ENCODE peak calls at places on chromosome 16, in nine cellular contexts. Z is cardiac muscle cell, A is neural progenitor cell, D is A549, O is glutamatergic neuron, R is progenitor cell of endocrine pancreas, P is right atrium auricular region, L is foreskin fibroblast, M is endothelial cell. W is an unnamed sample.

GRCh38 chr16:81573533-81573932 is 128.9 kb downstream of the CMIP start:
- DNase-seq in A (no peak), R (no peak), Z (no peak), M (no peak), L (no peak), O (no peak), P (no peak), D (no peak), W (no peak)

GRCh38 chr16:53732296-53732929 is 28.5 kb downstream of the FTO start:
- DNase-seq in A (no peak), L (no peak), Z (peak), R (no peak), D (peak), P (no peak), M (no peak), O (no peak), W (no peak)

GRCh38 chr16:84461504-84462295 is 42.8 kb downstream of the MEAK7 start:
- DNase-seq in P (no peak), M (no peak), R (peak), D (no peak), O (no peak), A (no peak), Z (no peak), L (no peak), W (no peak)

GRCh38 chr16:77531741-77532140 is 96.9 kb upstream of the ADAMTS18 start:
- DNase-seq in M (no peak), L (peak), O (no peak), A (no peak), R (no peak), P (no peak), Z (no peak), D (no peak), W (no peak)

GRCh38 chr16:73171380-73171779 is 123.5 kb upstream of the ZFHX3 start:
- DNase-seq in P (no peak), D (no peak), R (no peak), Z (no peak), A (no peak), M (no peak), O (no peak), L (peak), W (no peak)

GRCh38 chr16:66695935-66696668 is 441 bp downstream of the CMTM4 start:
- DNase-seq in R (peak), L (no peak), M (peak), Z (peak), P (no peak), A (peak), O (peak), D (peak), W (peak)

GRCh38 chr16:79897444-79898146 is 297.1 kb upstream of the MAF start:
- DNase-seq in P (no peak), A (no peak), R (no peak), Z (no peak), D (no peak), M (no peak), L (no peak), O (no peak), W (no peak)

GRCh38 chr16:17404903-17405691 is 65.7 kb downstream of the XYLT1 start:
- DNase-seq in M (no peak), L (peak), D (no peak), P (peak), A (no peak), R (no peak), Z (no peak), O (no peak), W (no peak)

GRCh38 chr16:4307215-4308037 is 8.4 kb upstream of the GLIS2 start:
- DNase-seq in M (peak), L (peak), Z (peak), P (peak), D (peak), O (peak), R (peak), A (peak), W (peak)

GRCh38 chr16:71761097-71761496 is 36.6 kb upstream of the PHLPP2 start:
- DNase-seq in P (no peak), L (no peak), O (no peak), D (no peak), Z (no peak), M (no peak), R (no peak), A (no peak), W (no peak)

GRCh38 chr16:23953476-23953875 is 117.7 kb downstream of the PRKCB start:
- DNase-seq in R (no peak), D (no peak), P (no peak), O (no peak), A (no peak), Z (no peak), M (no peak), L (no peak), W (no peak)

GRCh38 chr16:60123387-60124023 is 1389.4 kb upstream of the GOT2 start:
- DNase-seq in D (no peak), Z (no peak), P (no peak), L (peak), A (no peak), O (no peak), M (no peak), R (no peak), W (no peak)

GRCh38 chr16:74999683-75000480 is 1.1 kb downstream of the ZNRF1 start:
- DNase-seq in L (peak), P (peak), M (peak), Z (peak), D (no peak), A (peak), R (peak), O (peak), W (peak)

GRCh38 chr16:15494231-15494630 is 59.8 kb downstream of the BMERB1 start:
- DNase-seq in M (no peak), P (no peak), D (no peak), A (no peak), Z (no peak), L (peak), O (no peak), R (no peak), W (no peak)

GRCh38 chr16:27446721-27447120 is 44.7 kb downstream of the IL21R start:
- DNase-seq in D (no peak), R (no peak), O (no peak), A (no peak), P (no peak), M (no peak), L (no peak), Z (no peak), W (no peak)

GRCh38 chr16:15689290-15689689 is 39.2 kb downstream of the NDE1 start:
- DNase-seq in L (peak), P (no peak), A (no peak), O (no peak), D (no peak), M (no peak), Z (no peak), R (no peak), W (no peak)

GRCh38 chr16:47061204-47061603 is 82.5 kb downstream of the NETO2 start:
- DNase-seq in R (no peak), O (no peak), A (peak), D (no peak), P (no peak), L (no peak), Z (no peak), M (no peak), W (no peak)

GRCh38 chr16:1295465-1295864 is 14.0 kb upstream of the UBE2I start:
- DNase-seq in P (no peak), R (no peak), L (no peak), O (no peak), M (no peak), D (no peak), A (no peak), Z (no peak), W (no peak)

GRCh38 chr16:88920618-88921602 is 54.5 kb upstream of the PABPN1L start:
- DNase-seq in O (peak), M (peak), A (no peak), Z (no peak), P (peak), L (peak), R (no peak), D (no peak), W (no peak)

GRCh38 chr16:84686702-84687298 is 13.0 kb upstream of the USP10 start:
- DNase-seq in P (no peak), O (no peak), A (no peak), M (no peak), D (no peak), L (no peak), R (no peak), Z (peak), W (no peak)

GRCh38 chr16:28161626-28162025 is 50.1 kb downstream of the XPO6 start:
- DNase-seq in R (no peak), P (no peak), M (no peak), A (no peak), O (no peak), L (no peak), Z (no peak), D (no peak), W (no peak)

GRCh38 chr16:24309222-24309905 is 53.2 kb downstream of the CACNG3 start:
- DNase-seq in Z (no peak), P (no peak), O (no peak), D (no peak), L (peak), R (no peak), A (peak), M (no peak), W (no peak)

GRCh38 chr16:669666-670065 is 1.7 kb downstream of the RHOT2 start:
- DNase-seq in M (no peak), L (no peak), Z (no peak), R (no peak), O (no peak), D (no peak), A (no peak), P (no peak), W (no peak)

GRCh38 chr16:17448640-17449638 is 21.8 kb downstream of the XYLT1 start:
- DNase-seq in R (no peak), P (no peak), M (no peak), L (no peak), A (no peak), Z (no peak), O (no peak), D (no peak), W (no peak)

GRCh38 chr16:56965939-56966515 is 4.3 kb downstream of the CETP start:
- DNase-seq in A (no peak), L (peak), Z (no peak), D (no peak), R (no peak), P (no peak), O (no peak), M (no peak), W (no peak)

GRCh38 chr16:88703486-88704309 is 2.5 kb downstream of the RNF166 start:
- DNase-seq in P (no peak), O (no peak), A (no peak), Z (no peak), D (no peak), M (no peak), L (no peak), R (no peak), W (no peak)

GRCh38 chr16:73254983-73255382 is 207.1 kb upstream of the ZFHX3 start:
- DNase-seq in P (no peak), A (no peak), Z (no peak), L (no peak), R (no peak), M (no peak), D (no peak), O (no peak), W (no peak)

GRCh38 chr16:55470533-55471371 is 8.2 kb upstream of the MMP2 start:
- DNase-seq in D (no peak), M (no peak), R (no peak), A (no peak), L (peak), Z (no peak), O (no peak), P (no peak), W (no peak)

GRCh38 chr16:84838383-84838948 is 18.7 kb downstream of the CRISPLD2 start:
- DNase-seq in Z (no peak), O (no peak), M (no peak), D (no peak), R (no peak), A (no peak), L (no peak), P (no peak), W (no peak)

GRCh38 chr16:35182943-35183550 is 1723.6 kb downstream of the TP53TG3F start:
- DNase-seq in D (no peak), P (no peak), R (no peak), A (no peak), Z (no peak), M (no peak), O (no peak), L (no peak), W (no peak)

GRCh38 chr16:72658888-72659717 is 388.8 kb downstream of the ZFHX3 start:
- DNase-seq in A (no peak), P (no peak), L (peak), D (no peak), R (no peak), M (no peak), O (no peak), Z (no peak), W (no peak)

GRCh38 chr16:77501260-77501659 is 66.4 kb upstream of the ADAMTS18 start:
- DNase-seq in O (no peak), R (no peak), D (no peak), M (no peak), Z (no peak), A (no peak), P (no peak), L (no peak), W (no peak)

GRCh38 chr16:46918905-46919792 is 35.0 kb downstream of the GPT2 start:
- DNase-seq in A (peak), O (peak), M (no peak), D (no peak), L (no peak), P (no peak), Z (no peak), R (no peak), W (peak)

GRCh38 chr16:24736758-24737157 is 7.3 kb downstream of the TNRC6A start:
- DNase-seq in P (no peak), O (no peak), M (no peak), R (no peak), D (no peak), A (no peak), L (no peak), Z (no peak), W (no peak)

DNA sequence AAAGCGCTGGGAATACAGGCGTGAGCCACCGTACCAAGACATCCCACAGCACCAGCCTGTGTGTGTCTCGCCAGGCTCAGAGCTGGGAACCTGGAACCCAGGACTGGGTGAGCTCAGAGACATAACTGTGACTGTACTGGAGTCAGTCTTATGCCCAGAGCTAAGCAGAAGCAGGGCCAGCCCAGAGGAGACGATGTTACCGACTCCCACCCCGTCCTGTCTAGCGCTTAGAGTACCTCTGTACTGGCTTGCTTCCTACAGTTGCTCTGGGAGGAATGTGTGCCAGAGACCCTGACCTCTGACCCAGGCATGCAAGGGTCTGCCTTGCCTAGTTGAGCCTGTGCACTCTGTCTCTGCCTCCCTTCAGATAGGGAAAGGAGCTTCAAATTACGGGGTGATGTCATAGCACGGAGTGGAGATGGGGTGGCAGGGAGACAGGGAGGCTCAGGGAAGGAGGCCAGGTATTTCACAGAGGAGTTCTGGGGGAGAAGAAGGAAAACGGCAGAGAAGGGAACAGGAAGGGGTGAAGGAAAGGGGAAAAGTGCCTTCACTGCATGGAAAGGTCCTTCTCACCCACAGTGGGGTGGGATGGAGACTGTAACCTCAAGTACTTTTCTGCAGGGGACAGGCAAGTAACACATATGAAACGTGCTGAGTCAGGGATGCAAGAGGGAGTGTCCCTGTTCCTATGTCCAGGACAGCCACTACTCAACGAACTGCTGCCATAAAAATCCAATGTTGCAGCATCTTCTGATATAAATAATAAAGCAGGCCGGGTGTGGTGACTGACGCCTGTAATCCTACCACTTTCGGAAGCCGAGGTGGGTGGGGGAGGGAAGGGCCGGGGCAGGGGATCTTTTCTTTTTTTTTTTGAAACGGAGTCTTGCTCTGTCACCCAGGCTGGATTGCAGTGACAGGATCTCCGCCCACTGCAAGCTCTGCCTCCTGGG is 5.8 kb upstream of the ARMC5 start:
- DNase-seq in P (peak), D (no peak), O (no peak), L (peak), Z (peak), R (no peak), A (peak), M (no peak), W (peak)
- TF ChIP-seq CTCF in P (no peak), D (no peak), O (no peak), L (no peak), Z (no peak), R (no peak), A (no peak), M (no peak), W (no peak)

DNA sequence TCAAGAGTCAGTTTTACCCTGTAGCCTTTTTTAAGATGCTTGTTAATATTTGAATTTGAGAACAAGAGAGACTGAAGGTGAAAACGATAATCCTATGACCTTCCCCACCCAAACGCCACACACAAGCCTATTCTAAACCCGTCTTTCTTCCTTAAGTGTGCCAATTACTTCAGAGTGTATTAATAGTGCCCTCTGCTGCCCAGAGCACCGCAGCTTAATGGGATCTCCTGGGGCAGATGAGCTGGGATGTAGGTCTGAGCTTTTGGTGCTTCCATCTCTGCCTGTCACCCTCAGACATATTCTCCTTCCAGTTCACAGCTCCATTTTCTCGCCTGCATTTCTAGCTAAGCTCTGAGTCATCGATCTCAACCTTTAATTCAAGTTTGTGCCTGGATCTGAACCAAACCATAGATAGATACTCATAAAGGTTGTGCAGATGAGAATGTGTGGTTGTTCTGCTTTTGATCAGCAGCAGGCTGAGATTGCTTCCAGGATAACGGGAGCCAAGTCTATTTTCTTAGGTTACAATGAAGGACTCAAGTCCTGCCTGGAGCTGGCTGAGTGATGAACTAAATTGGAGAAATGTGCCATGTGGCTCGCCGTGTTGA is 46.4 kb upstream of the CDH13 start:
- DNase-seq in Z (peak), P (no peak), D (peak), M (peak), R (no peak), O (no peak), L (peak), A (peak), W (no peak)
- TF ChIP-seq CTCF in Z (peak), P (peak), D (no peak), M (no peak), R (peak), O (no peak), L (peak), A (peak), W (no peak)

GRCh38 chr16:67922740-67923139 is 8.9 kb downstream of the CTRL start:
- DNase-seq in O (no peak), R (no peak), P (no peak), Z (no peak), A (no peak), D (no peak), M (no peak), L (no peak), W (no peak)
- TF ChIP-seq CTCF in O (no peak), R (no peak), P (no peak), Z (no peak), A (no peak), D (no peak), M (no peak), L (no peak), W (no peak)

GRCh38 chr16:86446279-86446678 is 64.0 kb upstream of the FOXF1 start:
- DNase-seq in R (no peak), D (no peak), L (no peak), O (no peak), A (no peak), P (no peak), Z (no peak), M (no peak), W (no peak)
- TF ChIP-seq CTCF in R (no peak), D (no peak), L (no peak), O (no peak), A (no peak), P (no peak), Z (no peak), M (no peak), W (no peak)

GRCh38 chr16:9256196-9256595 is 164.8 kb downstream of the HAPSTR1 start:
- DNase-seq in A (peak), L (no peak), D (peak), R (peak), O (peak), Z (peak), P (no peak), M (peak), W (peak)

GRCh38 chr16:9260665-9261064 is 169.2 kb downstream of the HAPSTR1 start:
- DNase-seq in Z (no peak), L (no peak), A (no peak), M (no peak), P (no peak), O (no peak), D (no peak), R (no peak), W (no peak)

GRCh38 chr16:9259914-9260608 is 168.6 kb downstream of the HAPSTR1 start:
- DNase-seq in M (no peak), D (no peak), A (no peak), O (no peak), R (no peak), L (no peak), Z (no peak), P (no peak), W (no peak)

GRCh38 chr16:9257843-9258242 is 166.4 kb downstream of the HAPSTR1 start:
- DNase-seq in P (no peak), O (no peak), R (no peak), M (no peak), D (no peak), Z (no peak), A (no peak), L (no peak), W (no peak)

DNA sequence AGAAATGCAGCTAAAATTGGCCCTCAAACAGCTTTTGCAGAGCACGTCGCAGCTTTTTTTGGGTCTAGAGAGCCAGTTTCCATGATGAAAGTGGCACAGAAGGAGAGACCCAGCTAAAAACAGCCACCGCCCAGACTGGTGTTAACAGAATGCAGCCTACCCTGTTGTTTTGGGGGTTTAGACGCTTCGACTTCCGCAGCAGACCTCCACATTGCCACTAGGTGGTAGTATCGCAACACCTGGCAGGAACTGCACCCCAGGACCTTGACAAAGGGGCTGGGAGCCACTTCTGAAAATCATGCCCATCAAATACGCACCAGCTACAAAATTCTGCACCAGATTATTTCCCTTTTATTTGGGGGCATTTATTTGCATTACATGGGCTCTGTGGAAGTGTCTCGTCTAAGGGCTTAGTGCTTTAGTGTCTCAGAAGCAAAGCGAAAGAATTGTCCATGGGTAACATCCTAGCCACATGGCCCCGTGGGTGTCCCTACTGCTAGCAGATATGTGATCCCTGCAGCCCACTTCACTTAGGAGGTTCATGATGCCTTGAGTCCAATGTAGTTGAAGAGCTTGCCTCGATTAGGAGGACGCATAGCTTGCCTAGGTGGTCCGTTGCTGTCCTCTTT is 167.1 kb downstream of the HAPSTR1 start:
- DNase-seq in P (no peak), L (peak), D (peak), M (peak), Z (peak), R (peak), O (peak), A (peak), W (peak)
- TF ChIP-seq CTCF in P (peak), L (peak), D (peak), M (peak), Z (peak), R (peak), O (peak), A (peak), W (peak)

W was measured in nephron progenitor cell.